ENCODE peak calls at places on chromosomes 2 and 18, in seven cellular contexts. One of them, this sample, is unnamed.

GRCh38 chr2:174335605-174336402 is 1.1 kb downstream of the SP9 start:
- DNase-seq in uterus: peak
- DNase-seq in RWPE1: no peak
- DNase-seq in lung: no peak
- DNase-seq in tibial artery: no peak
- DNase-seq in neural progenitor cell: peak
- DNase-seq in fibroblast of lung: peak
- DNase-seq in this sample: no peak

GRCh38 chr18:46071894-46072867 is at the start of gene PSTPIP2:
- DNase-seq in uterus: peak
- DNase-seq in RWPE1: peak
- DNase-seq in lung: peak
- DNase-seq in tibial artery: peak
- DNase-seq in neural progenitor cell: peak
- DNase-seq in fibroblast of lung: peak
- DNase-seq in this sample: peak

GRCh38 chr2:164785447-164785846 is 56.2 kb downstream of the COBLL1 start:
- DNase-seq in uterus: no peak
- DNase-seq in RWPE1: no peak
- DNase-seq in lung: no peak
- DNase-seq in tibial artery: no peak
- DNase-seq in neural progenitor cell: no peak
- DNase-seq in fibroblast of lung: peak
- DNase-seq in this sample: no peak

GRCh38 chr2:157746234-157746950 is 117.7 kb upstream of the ACVR1C start:
- DNase-seq in uterus: no peak
- DNase-seq in RWPE1: no peak
- DNase-seq in lung: no peak
- DNase-seq in tibial artery: no peak
- DNase-seq in neural progenitor cell: no peak
- DNase-seq in fibroblast of lung: peak
- DNase-seq in this sample: no peak

GRCh38 chr18:22977847-22978701 is 44.9 kb downstream of the RBBP8 start:
- DNase-seq in uterus: no peak
- DNase-seq in RWPE1: peak
- DNase-seq in lung: no peak
- DNase-seq in tibial artery: no peak
- DNase-seq in neural progenitor cell: no peak
- DNase-seq in fibroblast of lung: peak
- DNase-seq in this sample: no peak

GRCh38 chr2:16257001-16257724 is 316.8 kb downstream of the MYCN start:
- DNase-seq in uterus: no peak
- DNase-seq in RWPE1: no peak
- DNase-seq in lung: no peak
- DNase-seq in tibial artery: no peak
- DNase-seq in neural progenitor cell: no peak
- DNase-seq in fibroblast of lung: no peak
- DNase-seq in this sample: peak

GRCh38 chr2:33242845-33243244 is 233.6 kb upstream of the RASGRP3 start:
- DNase-seq in uterus: no peak
- DNase-seq in RWPE1: peak
- DNase-seq in lung: no peak
- DNase-seq in tibial artery: no peak
- DNase-seq in neural progenitor cell: no peak
- DNase-seq in fibroblast of lung: peak
- DNase-seq in this sample: no peak

GRCh38 chr2:237297421-237298155 is 116.4 kb downstream of the COL6A3 start:
- DNase-seq in uterus: no peak
- DNase-seq in RWPE1: no peak
- DNase-seq in lung: no peak
- DNase-seq in tibial artery: no peak
- DNase-seq in neural progenitor cell: no peak
- DNase-seq in fibroblast of lung: peak
- DNase-seq in this sample: peak

GRCh38 chr2:237424544-237424943 is 10.6 kb upstream of the COL6A3 start:
- DNase-seq in uterus: no peak
- DNase-seq in RWPE1: no peak
- DNase-seq in lung: no peak
- DNase-seq in tibial artery: no peak
- DNase-seq in neural progenitor cell: no peak
- DNase-seq in fibroblast of lung: no peak
- DNase-seq in this sample: no peak

GRCh38 chr2:42906115-42906556 is 113.8 kb upstream of the HAAO start:
- DNase-seq in uterus: no peak
- DNase-seq in RWPE1: no peak
- DNase-seq in lung: no peak
- DNase-seq in tibial artery: no peak
- DNase-seq in neural progenitor cell: no peak
- DNase-seq in fibroblast of lung: no peak
- DNase-seq in this sample: no peak

GRCh38 chr2:63432373-63432772 is 155.9 kb downstream of the WDPCP start:
- DNase-seq in uterus: no peak
- DNase-seq in RWPE1: no peak
- DNase-seq in lung: no peak
- DNase-seq in tibial artery: no peak
- DNase-seq in neural progenitor cell: no peak
- DNase-seq in fibroblast of lung: peak
- DNase-seq in this sample: no peak

GRCh38 chr2:38515155-38516074 is 87.3 kb downstream of the HNRNPLL start:
- DNase-seq in uterus: peak
- DNase-seq in RWPE1: peak
- DNase-seq in lung: peak
- DNase-seq in tibial artery: no peak
- DNase-seq in neural progenitor cell: no peak
- DNase-seq in fibroblast of lung: peak
- DNase-seq in this sample: peak

GRCh38 chr2:38516122-38516521 is 86.6 kb downstream of the HNRNPLL start:
- DNase-seq in uterus: no peak
- DNase-seq in RWPE1: no peak
- DNase-seq in lung: no peak
- DNase-seq in tibial artery: no peak
- DNase-seq in neural progenitor cell: no peak
- DNase-seq in fibroblast of lung: no peak
- DNase-seq in this sample: no peak

GRCh38 chr2:38514603-38515154 is 88.0 kb downstream of the HNRNPLL start:
- DNase-seq in uterus: no peak
- DNase-seq in RWPE1: no peak
- DNase-seq in lung: no peak
- DNase-seq in tibial artery: no peak
- DNase-seq in neural progenitor cell: no peak
- DNase-seq in fibroblast of lung: no peak
- DNase-seq in this sample: no peak

GRCh38 chr2:38521835-38522234 is 80.9 kb downstream of the HNRNPLL start:
- DNase-seq in uterus: no peak
- DNase-seq in RWPE1: no peak
- DNase-seq in lung: no peak
- DNase-seq in tibial artery: no peak
- DNase-seq in neural progenitor cell: no peak
- DNase-seq in fibroblast of lung: no peak
- DNase-seq in this sample: no peak

DNA sequence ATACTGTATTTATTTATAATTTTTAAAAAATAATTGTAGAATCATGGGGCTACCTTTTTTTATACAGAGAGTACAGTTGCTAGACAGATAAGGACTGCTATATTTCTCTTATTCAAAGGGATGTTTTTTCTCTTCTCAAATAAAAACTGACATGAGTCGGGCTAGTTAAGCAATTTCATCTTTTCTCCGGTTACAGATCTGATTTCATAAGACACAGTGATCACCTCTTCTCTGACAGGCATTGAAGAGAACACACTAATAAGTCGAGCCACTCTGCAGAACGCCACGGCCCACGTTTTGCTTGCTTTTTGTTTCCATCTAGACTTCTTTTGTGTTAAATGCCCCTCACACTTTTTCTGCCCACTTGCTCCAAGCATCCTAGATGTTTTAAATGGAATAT is 85.4 kb downstream of the HNRNPLL start:
- DNase-seq in uterus: no peak
- DNase-seq in RWPE1: no peak
- DNase-seq in lung: no peak
- DNase-seq in tibial artery: no peak
- DNase-seq in neural progenitor cell: no peak
- DNase-seq in fibroblast of lung: no peak
- DNase-seq in this sample: no peak
- H3K27ac ChIP-seq in uterus: peak
- H3K27ac ChIP-seq in RWPE1: no peak
- H3K27ac ChIP-seq in lung: no peak
- H3K27ac ChIP-seq in tibial artery: no peak
- H3K27ac ChIP-seq in neural progenitor cell: no peak
- H3K27ac ChIP-seq in fibroblast of lung: no peak
- H3K27ac ChIP-seq in this sample: no peak

DNA sequence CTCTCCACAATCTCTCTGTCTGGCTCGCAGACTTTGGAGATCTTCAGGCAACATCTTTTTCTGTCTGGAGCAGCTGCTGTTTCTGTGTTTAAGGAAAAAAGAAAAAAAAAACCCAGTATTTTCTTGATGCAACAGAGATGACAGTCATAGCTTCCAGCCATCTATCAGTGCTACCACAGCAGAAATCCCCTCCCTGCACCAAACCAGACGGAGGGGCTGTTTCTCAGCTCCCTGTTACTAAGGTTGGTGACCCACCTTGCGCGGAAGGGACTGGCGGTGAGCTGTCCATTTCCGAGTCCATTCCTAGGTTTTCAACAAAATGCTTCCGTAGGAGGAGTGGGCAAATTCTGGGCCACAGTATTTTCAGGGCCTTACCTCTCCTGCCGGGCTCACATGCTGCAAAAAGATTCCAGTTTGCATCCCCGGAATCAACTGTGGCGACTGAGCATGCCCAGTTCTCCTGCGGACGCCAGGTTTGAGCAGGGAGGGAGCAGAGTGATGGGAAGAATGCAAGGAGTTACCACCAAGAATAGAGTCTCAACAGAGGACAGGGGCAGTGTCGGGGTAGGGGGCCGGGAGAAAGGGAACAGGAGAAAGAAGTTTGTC is 1.2 kb downstream of the SLC4A10 start:
- DNase-seq in uterus: no peak
- DNase-seq in RWPE1: no peak
- DNase-seq in lung: no peak
- DNase-seq in tibial artery: no peak
- DNase-seq in neural progenitor cell: peak
- DNase-seq in fibroblast of lung: no peak
- DNase-seq in this sample: no peak
- H3K27ac ChIP-seq in uterus: no peak
- H3K27ac ChIP-seq in RWPE1: no peak
- H3K27ac ChIP-seq in lung: no peak
- H3K27ac ChIP-seq in tibial artery: no peak
- H3K27ac ChIP-seq in neural progenitor cell: peak
- H3K27ac ChIP-seq in fibroblast of lung: no peak
- H3K27ac ChIP-seq in this sample: no peak

DNA sequence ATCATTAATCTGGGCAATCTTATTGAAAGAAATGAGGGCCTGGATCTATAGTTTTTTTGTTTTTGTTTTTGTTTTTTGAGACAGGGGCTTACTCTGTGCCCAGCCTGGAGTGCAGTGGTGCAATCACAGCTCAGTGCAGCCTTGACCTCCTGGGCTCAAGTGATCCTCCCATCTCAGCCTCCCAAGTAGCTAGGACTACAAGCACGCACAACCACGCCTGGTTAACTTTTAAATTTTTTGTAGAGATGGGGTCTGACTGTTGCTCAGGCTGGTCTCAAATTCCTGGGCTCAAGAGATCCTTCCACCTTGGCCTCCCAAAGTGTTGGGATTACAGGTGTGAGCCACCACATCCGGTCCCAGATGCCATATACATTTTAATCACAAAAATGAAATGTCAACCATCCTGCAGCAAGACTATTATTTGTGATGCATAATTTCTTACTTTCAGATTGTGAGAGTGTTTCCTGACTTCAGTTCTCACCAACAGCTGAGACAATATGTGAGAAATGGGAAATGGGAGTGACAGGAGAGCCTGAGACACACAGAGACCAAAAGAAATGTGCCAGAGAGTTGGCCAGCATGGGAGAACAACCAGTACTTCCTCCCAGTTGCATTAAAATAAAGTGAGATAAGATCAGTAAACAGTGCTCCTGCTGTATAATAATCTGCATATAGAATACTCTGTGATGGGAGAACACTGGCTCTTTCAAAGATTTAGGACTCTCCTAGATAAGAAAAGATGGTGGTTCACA is 87.6 kb downstream of the METTL8 start:
- DNase-seq in uterus: no peak
- DNase-seq in RWPE1: no peak
- DNase-seq in lung: no peak
- DNase-seq in tibial artery: no peak
- DNase-seq in neural progenitor cell: no peak
- DNase-seq in fibroblast of lung: no peak
- DNase-seq in this sample: no peak
- H3K27ac ChIP-seq in uterus: no peak
- H3K27ac ChIP-seq in RWPE1: no peak
- H3K27ac ChIP-seq in lung: no peak
- H3K27ac ChIP-seq in tibial artery: no peak
- H3K27ac ChIP-seq in neural progenitor cell: no peak
- H3K27ac ChIP-seq in fibroblast of lung: no peak
- H3K27ac ChIP-seq in this sample: no peak

GRCh38 chr2:230052299-230052698 is 16.4 kb downstream of the SLC16A14 start:
- DNase-seq in uterus: no peak
- DNase-seq in RWPE1: no peak
- DNase-seq in lung: no peak
- DNase-seq in tibial artery: no peak
- DNase-seq in neural progenitor cell: no peak
- DNase-seq in fibroblast of lung: peak
- DNase-seq in this sample: no peak
- H3K27ac ChIP-seq in uterus: no peak
- H3K27ac ChIP-seq in RWPE1: no peak
- H3K27ac ChIP-seq in lung: no peak
- H3K27ac ChIP-seq in tibial artery: no peak
- H3K27ac ChIP-seq in neural progenitor cell: no peak
- H3K27ac ChIP-seq in fibroblast of lung: no peak
- H3K27ac ChIP-seq in this sample: no peak

GRCh38 chr2:226031078-226031937 is 631.8 kb downstream of the NYAP2 start:
- DNase-seq in uterus: peak
- DNase-seq in RWPE1: peak
- DNase-seq in lung: peak
- DNase-seq in tibial artery: peak
- DNase-seq in neural progenitor cell: peak
- DNase-seq in fibroblast of lung: peak
- DNase-seq in this sample: peak
- H3K27ac ChIP-seq in uterus: peak
- H3K27ac ChIP-seq in RWPE1: peak
- H3K27ac ChIP-seq in lung: peak
- H3K27ac ChIP-seq in tibial artery: peak
- H3K27ac ChIP-seq in neural progenitor cell: peak
- H3K27ac ChIP-seq in fibroblast of lung: peak
- H3K27ac ChIP-seq in this sample: peak

GRCh38 chr2:161695225-161695624 is 71.0 kb downstream of the SLC4A10 start:
- DNase-seq in uterus: no peak
- DNase-seq in RWPE1: no peak
- DNase-seq in lung: no peak
- DNase-seq in tibial artery: no peak
- DNase-seq in neural progenitor cell: no peak
- DNase-seq in fibroblast of lung: no peak
- DNase-seq in this sample: no peak
- H3K27ac ChIP-seq in uterus: no peak
- H3K27ac ChIP-seq in RWPE1: no peak
- H3K27ac ChIP-seq in lung: no peak
- H3K27ac ChIP-seq in tibial artery: no peak
- H3K27ac ChIP-seq in neural progenitor cell: no peak
- H3K27ac ChIP-seq in fibroblast of lung: no peak
- H3K27ac ChIP-seq in this sample: no peak

GRCh38 chr2:163759013-163759412 is 23.2 kb upstream of the FIGN start:
- DNase-seq in uterus: no peak
- DNase-seq in RWPE1: no peak
- DNase-seq in lung: no peak
- DNase-seq in tibial artery: no peak
- DNase-seq in neural progenitor cell: no peak
- DNase-seq in fibroblast of lung: no peak
- DNase-seq in this sample: no peak
- H3K27ac ChIP-seq in uterus: no peak
- H3K27ac ChIP-seq in RWPE1: no peak
- H3K27ac ChIP-seq in lung: no peak
- H3K27ac ChIP-seq in tibial artery: no peak
- H3K27ac ChIP-seq in neural progenitor cell: no peak
- H3K27ac ChIP-seq in fibroblast of lung: no peak
- H3K27ac ChIP-seq in this sample: no peak

GRCh38 chr2:69088471-69088870 is 75.5 kb downstream of the ANTXR1 start:
- DNase-seq in uterus: no peak
- DNase-seq in RWPE1: no peak
- DNase-seq in lung: no peak
- DNase-seq in tibial artery: no peak
- DNase-seq in neural progenitor cell: no peak
- DNase-seq in fibroblast of lung: peak
- DNase-seq in this sample: no peak
- H3K27ac ChIP-seq in uterus: no peak
- H3K27ac ChIP-seq in RWPE1: no peak
- H3K27ac ChIP-seq in lung: peak
- H3K27ac ChIP-seq in tibial artery: peak
- H3K27ac ChIP-seq in neural progenitor cell: no peak
- H3K27ac ChIP-seq in fibroblast of lung: no peak
- H3K27ac ChIP-seq in this sample: no peak